ENCODE peak calls at places on chromosomes 13 and 19, in five cellular contexts. X is retina; T is MG63; D is stimulated activated naive B cell treated with anti-CD40 and anti-IgM and Interleukin-4, amounts not matched to agents 10 μg/mL and 1 μg/mL and 100 μg/mL, for 72 hours; M is RKO. U is an unnamed sample.
A peak's percentile ranks its signal among the peaks of the same experiment; 100 is the strongest.

GRCh38 chr19:42110658-42111057 is 21.6 kb downstream of the POU2F2 start:
- DNase-seq in D (no peak), X (no peak), T (no peak), M (no peak), U (no peak)

GRCh38 chr13:69108486-69108885 is 999.1 kb upstream of the ATXN8OS start:
- DNase-seq in M (peak; percentile 41), T (no peak), X (no peak), D (no peak), U (no peak)

GRCh38 chr19:18967358-18968146 is 26.5 kb upstream of the HOMER3 start:
- DNase-seq in D (no peak), X (no peak), M (no peak), T (peak; percentile 77), U (no peak)

GRCh38 chr19:29311391-29311790 is 98.4 kb upstream of the UQCRFS1 start:
- DNase-seq in X (peak; percentile 85), T (no peak), M (no peak), D (no peak), U (peak; percentile 88)

GRCh38 chr19:44770550-44771257 is 7.0 kb upstream of the CBLC start:
- DNase-seq in M (peak; percentile 93), X (peak; percentile 57), T (peak; percentile 92), D (peak; percentile 94), U (peak; percentile 53)

GRCh38 chr13:34391071-34391470 is 551.0 kb upstream of the NBEA start:
- DNase-seq in X (no peak), M (no peak), T (no peak), D (no peak), U (no peak)

GRCh38 chr19:55113570-55114039 is 3.8 kb downstream of the PPP1R12C start:
- DNase-seq in M (peak; percentile 30), X (peak; percentile 76), D (no peak), T (no peak), U (no peak)

GRCh38 chr13:109858319-109858718 is 71.9 kb upstream of the IRS2 start:
- DNase-seq in D (no peak), X (no peak), T (no peak), M (no peak), U (no peak)